ENCODE peak calls at places on chromosomes 1 and 21, in six cellular contexts. One of them, this sample, is unnamed.

GRCh38 chr1:246008256-246008901 is 498.7 kb downstream of the SMYD3 start:
- DNase-seq in osteocyte: no peak
- DNase-seq in right atrium auricular region: no peak
- DNase-seq in fibroblast of lung: no peak
- DNase-seq in GM06990: no peak
- DNase-seq in dorsolateral prefrontal cortex: no peak
- DNase-seq in this sample: no peak

GRCh38 chr1:114828251-114828650 is 26.4 kb upstream of the SYCP1 start:
- DNase-seq in GM06990: no peak
- DNase-seq in right atrium auricular region: no peak
- DNase-seq in fibroblast of lung: no peak
- DNase-seq in osteocyte: no peak
- DNase-seq in dorsolateral prefrontal cortex: no peak
- DNase-seq in this sample: no peak

GRCh38 chr21:38986460-38987395 is 181.0 kb downstream of the ETS2 start:
- DNase-seq in fibroblast of lung: no peak
- DNase-seq in dorsolateral prefrontal cortex: no peak
- DNase-seq in right atrium auricular region: no peak
- DNase-seq in GM06990: no peak
- DNase-seq in osteocyte: no peak
- DNase-seq in this sample: no peak

GRCh38 chr1:89259283-89259971 is 13.2 kb downstream of the GBP5 start:
- DNase-seq in dorsolateral prefrontal cortex: no peak
- DNase-seq in GM06990: no peak
- DNase-seq in right atrium auricular region: no peak
- DNase-seq in osteocyte: no peak
- DNase-seq in fibroblast of lung: no peak
- DNase-seq in this sample: no peak

GRCh38 chr1:240732390-240732789 is 120.4 kb upstream of the GREM2 start:
- DNase-seq in GM06990: no peak
- DNase-seq in fibroblast of lung: peak; percentile 77
- DNase-seq in dorsolateral prefrontal cortex: no peak
- DNase-seq in right atrium auricular region: no peak
- DNase-seq in osteocyte: no peak
- DNase-seq in this sample: peak; percentile 67

GRCh38 chr1:58063095-58063494 is 483.4 kb downstream of the OMA1 start:
- DNase-seq in fibroblast of lung: no peak
- DNase-seq in right atrium auricular region: no peak
- DNase-seq in osteocyte: no peak
- DNase-seq in dorsolateral prefrontal cortex: no peak
- DNase-seq in GM06990: no peak
- DNase-seq in this sample: no peak

GRCh38 chr1:940121-941026 is 16.7 kb downstream of the SAMD11 start:
- DNase-seq in right atrium auricular region: peak; percentile 68
- DNase-seq in fibroblast of lung: peak; percentile 80
- DNase-seq in GM06990: peak; percentile 52
- DNase-seq in osteocyte: peak; percentile 91
- DNase-seq in dorsolateral prefrontal cortex: peak; percentile 34
- DNase-seq in this sample: peak; percentile 84

GRCh38 chr1:244653439-244654283 is 735 bp downstream of the DESI2 start:
- DNase-seq in osteocyte: no peak
- DNase-seq in GM06990: no peak
- DNase-seq in fibroblast of lung: peak; percentile 21
- DNase-seq in dorsolateral prefrontal cortex: no peak
- DNase-seq in right atrium auricular region: no peak
- DNase-seq in this sample: peak; percentile 17

GRCh38 chr21:31347435-31348032 is 3.5 kb upstream of the TIAM1 start:
- DNase-seq in right atrium auricular region: no peak
- DNase-seq in GM06990: no peak
- DNase-seq in dorsolateral prefrontal cortex: no peak
- DNase-seq in fibroblast of lung: peak; percentile 59
- DNase-seq in osteocyte: no peak
- DNase-seq in this sample: no peak

GRCh38 chr1:54080598-54081049 is 27.2 kb downstream of the TCEANC2 start:
- DNase-seq in GM06990: no peak
- DNase-seq in fibroblast of lung: no peak
- DNase-seq in osteocyte: no peak
- DNase-seq in right atrium auricular region: no peak
- DNase-seq in dorsolateral prefrontal cortex: no peak
- DNase-seq in this sample: no peak

GRCh38 chr1:48031676-48032075 is 34.5 kb upstream of the TRABD2B start:
- DNase-seq in fibroblast of lung: peak; percentile 2
- DNase-seq in osteocyte: no peak
- DNase-seq in GM06990: no peak
- DNase-seq in dorsolateral prefrontal cortex: no peak
- DNase-seq in right atrium auricular region: no peak
- DNase-seq in this sample: no peak

GRCh38 chr1:224753491-224753890 is 137.4 kb downstream of the CNIH3 start:
- DNase-seq in fibroblast of lung: no peak
- DNase-seq in osteocyte: peak; percentile 27
- DNase-seq in GM06990: no peak
- DNase-seq in right atrium auricular region: no peak
- DNase-seq in dorsolateral prefrontal cortex: no peak
- DNase-seq in this sample: no peak

GRCh38 chr1:96632045-96632664 is 89.4 kb upstream of the PTBP2 start:
- DNase-seq in fibroblast of lung: no peak
- DNase-seq in right atrium auricular region: no peak
- DNase-seq in osteocyte: no peak
- DNase-seq in GM06990: no peak
- DNase-seq in dorsolateral prefrontal cortex: no peak
- DNase-seq in this sample: no peak

GRCh38 chr1:20215716-20216115 is 29.4 kb upstream of the PLA2G2C start:
- DNase-seq in osteocyte: no peak
- DNase-seq in GM06990: no peak
- DNase-seq in fibroblast of lung: no peak
- DNase-seq in right atrium auricular region: no peak
- DNase-seq in dorsolateral prefrontal cortex: no peak
- DNase-seq in this sample: no peak

GRCh38 chr1:6588128-6588892 is 8.5 kb downstream of the ZBTB48 start:
- DNase-seq in fibroblast of lung: no peak
- DNase-seq in right atrium auricular region: no peak
- DNase-seq in dorsolateral prefrontal cortex: no peak
- DNase-seq in GM06990: no peak
- DNase-seq in osteocyte: no peak
- DNase-seq in this sample: no peak

GRCh38 chr1:3632716-3633343 is 8.0 kb downstream of the TPRG1L start:
- DNase-seq in dorsolateral prefrontal cortex: no peak
- DNase-seq in fibroblast of lung: no peak
- DNase-seq in osteocyte: no peak
- DNase-seq in right atrium auricular region: no peak
- DNase-seq in GM06990: no peak
- DNase-seq in this sample: no peak

GRCh38 chr1:2382621-2383361 is 8.6 kb downstream of the MORN1 start:
- DNase-seq in fibroblast of lung: peak; percentile 25
- DNase-seq in dorsolateral prefrontal cortex: no peak
- DNase-seq in GM06990: no peak
- DNase-seq in right atrium auricular region: no peak
- DNase-seq in osteocyte: no peak
- DNase-seq in this sample: peak; percentile 74

GRCh38 chr1:40140211-40140709 is 20.9 kb upstream of the RLF start:
- DNase-seq in osteocyte: no peak
- DNase-seq in dorsolateral prefrontal cortex: no peak
- DNase-seq in fibroblast of lung: no peak
- DNase-seq in right atrium auricular region: no peak
- DNase-seq in GM06990: no peak
- DNase-seq in this sample: no peak

GRCh38 chr1:46862348-46862747 is 63.5 kb downstream of the CYP4B1 start:
- DNase-seq in fibroblast of lung: no peak
- DNase-seq in GM06990: no peak
- DNase-seq in dorsolateral prefrontal cortex: no peak
- DNase-seq in right atrium auricular region: no peak
- DNase-seq in osteocyte: no peak
- DNase-seq in this sample: no peak

GRCh38 chr21:39029086-39029772 is 154.0 kb downstream of the PSMG1 start:
- DNase-seq in right atrium auricular region: no peak
- DNase-seq in osteocyte: no peak
- DNase-seq in GM06990: no peak
- DNase-seq in fibroblast of lung: peak; percentile 75
- DNase-seq in dorsolateral prefrontal cortex: no peak
- DNase-seq in this sample: no peak

GRCh38 chr1:25715888-25716287 is 84.1 kb upstream of the SELENON start:
- DNase-seq in GM06990: no peak
- DNase-seq in dorsolateral prefrontal cortex: no peak
- DNase-seq in right atrium auricular region: no peak
- DNase-seq in osteocyte: no peak
- DNase-seq in fibroblast of lung: no peak
- DNase-seq in this sample: no peak

GRCh38 chr1:221284028-221284427 is 404.8 kb downstream of the HLX start:
- DNase-seq in dorsolateral prefrontal cortex: no peak
- DNase-seq in right atrium auricular region: no peak
- DNase-seq in fibroblast of lung: peak; percentile 88
- DNase-seq in GM06990: no peak
- DNase-seq in osteocyte: no peak
- DNase-seq in this sample: no peak

GRCh38 chr1:34900775-34901502 is 28.5 kb downstream of the DLGAP3 start:
- DNase-seq in fibroblast of lung: no peak
- DNase-seq in GM06990: no peak
- DNase-seq in right atrium auricular region: no peak
- DNase-seq in osteocyte: no peak
- DNase-seq in dorsolateral prefrontal cortex: no peak
- DNase-seq in this sample: no peak

GRCh38 chr1:164804366-164804765 is 245.4 kb downstream of the PBX1 start:
- DNase-seq in GM06990: no peak
- DNase-seq in osteocyte: no peak
- DNase-seq in fibroblast of lung: peak; percentile 76
- DNase-seq in dorsolateral prefrontal cortex: no peak
- DNase-seq in right atrium auricular region: no peak
- DNase-seq in this sample: no peak

GRCh38 chr1:241774017-241774416 is 74.0 kb upstream of the EXO1 start:
- DNase-seq in osteocyte: no peak
- DNase-seq in fibroblast of lung: no peak
- DNase-seq in right atrium auricular region: no peak
- DNase-seq in dorsolateral prefrontal cortex: no peak
- DNase-seq in GM06990: no peak
- DNase-seq in this sample: no peak

GRCh38 chr1:184553845-184554244 is 167.0 kb downstream of the C1orf21 start:
- DNase-seq in GM06990: no peak
- DNase-seq in right atrium auricular region: no peak
- DNase-seq in fibroblast of lung: no peak
- DNase-seq in osteocyte: no peak
- DNase-seq in dorsolateral prefrontal cortex: no peak
- DNase-seq in this sample: no peak

GRCh38 chr1:162772571-162773154 is 17.8 kb upstream of the HSD17B7 start:
- DNase-seq in GM06990: no peak
- DNase-seq in osteocyte: no peak
- DNase-seq in right atrium auricular region: no peak
- DNase-seq in fibroblast of lung: peak; percentile 60
- DNase-seq in dorsolateral prefrontal cortex: no peak
- DNase-seq in this sample: no peak

GRCh38 chr1:42963378-42964005 is 4.8 kb upstream of the SLC2A1 start:
- DNase-seq in fibroblast of lung: peak; percentile 87
- DNase-seq in right atrium auricular region: no peak
- DNase-seq in dorsolateral prefrontal cortex: no peak
- DNase-seq in osteocyte: no peak
- DNase-seq in GM06990: no peak
- DNase-seq in this sample: no peak

GRCh38 chr1:206573772-206574161 is 38.5 kb downstream of the EIF2D start:
- DNase-seq in right atrium auricular region: no peak
- DNase-seq in fibroblast of lung: no peak
- DNase-seq in GM06990: no peak
- DNase-seq in dorsolateral prefrontal cortex: no peak
- DNase-seq in osteocyte: no peak
- DNase-seq in this sample: no peak

GRCh38 chr1:233112184-233113008 is 162.0 kb downstream of the NTPCR start:
- DNase-seq in GM06990: no peak
- DNase-seq in right atrium auricular region: no peak
- DNase-seq in fibroblast of lung: no peak
- DNase-seq in dorsolateral prefrontal cortex: no peak
- DNase-seq in osteocyte: no peak
- DNase-seq in this sample: no peak

GRCh38 chr1:30310966-30311742 is 412.2 kb downstream of the MATN1 start:
- DNase-seq in osteocyte: peak; percentile 80
- DNase-seq in fibroblast of lung: no peak
- DNase-seq in right atrium auricular region: peak; percentile 46
- DNase-seq in GM06990: no peak
- DNase-seq in dorsolateral prefrontal cortex: no peak
- DNase-seq in this sample: no peak

DNA sequence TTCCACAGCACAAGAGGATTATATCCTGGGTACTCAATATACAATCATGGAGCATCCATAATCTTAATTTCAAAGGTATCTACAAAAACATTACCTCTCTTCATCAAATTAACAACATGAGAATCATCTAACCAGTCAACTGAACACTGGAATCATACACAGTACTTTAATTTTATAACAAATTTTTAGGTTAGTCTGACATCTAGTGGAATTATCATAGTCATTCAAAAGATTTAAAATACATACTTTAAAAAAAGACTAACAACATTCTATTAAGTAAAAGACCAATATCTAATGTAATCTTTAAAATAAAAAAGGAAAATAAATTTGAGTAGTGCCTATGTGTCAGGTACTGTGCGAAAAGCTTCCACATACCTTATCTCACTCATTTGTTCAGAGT is 16.8 kb upstream of the SH3GLB1 start:
- DNase-seq in fibroblast of lung: peak; percentile 49
- DNase-seq in osteocyte: no peak
- DNase-seq in right atrium auricular region: no peak
- DNase-seq in GM06990: no peak
- DNase-seq in dorsolateral prefrontal cortex: no peak
- DNase-seq in this sample: no peak
- TF ChIP-seq CTCF in fibroblast of lung: no peak
- TF ChIP-seq CTCF in osteocyte: peak; percentile 38
- TF ChIP-seq CTCF in right atrium auricular region: no peak
- TF ChIP-seq CTCF in GM06990: no peak
- TF ChIP-seq CTCF in dorsolateral prefrontal cortex: peak; percentile 51
- TF ChIP-seq CTCF in this sample: no peak

GRCh38 chr1:167060141-167061072 is 29.8 kb downstream of the GPA33 start:
- DNase-seq in right atrium auricular region: no peak
- DNase-seq in GM06990: no peak
- DNase-seq in dorsolateral prefrontal cortex: no peak
- DNase-seq in fibroblast of lung: no peak
- DNase-seq in osteocyte: peak; percentile 53
- DNase-seq in this sample: no peak
- TF ChIP-seq CTCF in right atrium auricular region: no peak
- TF ChIP-seq CTCF in GM06990: peak; percentile 34
- TF ChIP-seq CTCF in dorsolateral prefrontal cortex: peak; percentile 17
- TF ChIP-seq CTCF in fibroblast of lung: peak; percentile 15
- TF ChIP-seq CTCF in osteocyte: peak; percentile 31
- TF ChIP-seq CTCF in this sample: no peak

DNA sequence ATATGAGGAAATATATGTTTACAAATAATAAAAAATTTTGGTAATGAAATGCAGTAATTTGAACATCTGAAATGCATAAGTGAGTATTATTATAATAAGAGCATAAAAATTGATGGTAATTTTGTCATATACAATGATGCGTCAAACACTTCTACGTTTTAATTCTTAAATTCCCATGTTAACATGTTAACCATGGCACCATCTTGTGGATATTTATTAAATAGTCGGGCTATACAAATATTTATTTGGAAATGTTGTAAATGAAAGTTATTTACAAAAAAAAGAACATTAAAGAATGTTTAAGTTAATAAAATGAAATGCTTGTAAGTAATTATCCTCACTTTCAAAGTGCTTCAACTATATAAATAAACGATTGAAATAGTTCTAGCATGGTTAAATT is 57.2 kb upstream of the C1orf185 start:
- DNase-seq in right atrium auricular region: no peak
- DNase-seq in GM06990: no peak
- DNase-seq in osteocyte: no peak
- DNase-seq in fibroblast of lung: peak; percentile 35
- DNase-seq in dorsolateral prefrontal cortex: no peak
- DNase-seq in this sample: no peak
- TF ChIP-seq CTCF in right atrium auricular region: peak; percentile 65
- TF ChIP-seq CTCF in GM06990: no peak
- TF ChIP-seq CTCF in osteocyte: peak; percentile 42
- TF ChIP-seq CTCF in fibroblast of lung: no peak
- TF ChIP-seq CTCF in dorsolateral prefrontal cortex: peak; percentile 32
- TF ChIP-seq CTCF in this sample: no peak

GRCh38 chr1:153783233-153784190 is 8.3 kb downstream of the SLC27A3 start:
- DNase-seq in fibroblast of lung: peak; percentile 92
- DNase-seq in right atrium auricular region: peak; percentile 89
- DNase-seq in dorsolateral prefrontal cortex: peak; percentile 81
- DNase-seq in GM06990: peak; percentile 97
- DNase-seq in osteocyte: peak; percentile 98
- DNase-seq in this sample: peak; percentile 97
- TF ChIP-seq CTCF in fibroblast of lung: no peak
- TF ChIP-seq CTCF in right atrium auricular region: peak; percentile 15
- TF ChIP-seq CTCF in dorsolateral prefrontal cortex: peak; percentile 16
- TF ChIP-seq CTCF in GM06990: no peak
- TF ChIP-seq CTCF in osteocyte: peak; percentile 11
- TF ChIP-seq CTCF in this sample: no peak